ENCODE peak calls at places on chromosomes 13 and 19, in six cellular contexts. H, F, Y, D, L and N are unnamed samples.

GRCh38 chr19:38736036-38736412 is 8.2 kb downstream of the CAPN12 start:
- DNase-seq in L (peak), H (peak), Y (no peak), D (peak), F (no peak), N (no peak)

GRCh38 chr13:21395953-21396352 is 63.1 kb downstream of the ZDHHC20 start:
- DNase-seq in L (no peak), Y (peak), H (no peak), D (no peak), F (no peak), N (no peak)

GRCh38 chr13:83168575-83168974 is 713.7 kb downstream of the SLITRK1 start:
- DNase-seq in F (no peak), Y (no peak), D (no peak), L (no peak), H (no peak), N (peak)

GRCh38 chr13:40895715-40896184 is 106.3 kb downstream of the SLC25A15 start:
- DNase-seq in L (peak), Y (no peak), F (no peak), D (no peak), H (peak), N (no peak)

GRCh38 chr13:77118134-77118533 is 91.2 kb upstream of the FBXL3 start:
- DNase-seq in F (no peak), D (no peak), L (no peak), H (no peak), Y (no peak), N (no peak)

GRCh38 chr13:105957769-105958438 is 577.6 kb downstream of the EFNB2 start:
- DNase-seq in L (no peak), H (no peak), F (no peak), D (no peak), Y (no peak), N (no peak)

GRCh38 chr13:95296326-95296939 is 4.8 kb downstream of the ABCC4 start:
- DNase-seq in H (peak), D (peak), L (peak), Y (no peak), F (no peak), N (no peak)

GRCh38 chr19:35240322-35240721 is 8.5 kb upstream of the LSR start:
- DNase-seq in H (no peak), D (no peak), Y (no peak), L (peak), F (no peak), N (no peak)

GRCh38 chr13:94312511-94313191 is 166.8 kb downstream of the DCT start:
- DNase-seq in H (no peak), L (no peak), Y (no peak), D (peak), F (no peak), N (no peak)

GRCh38 chr13:79853258-79853657 is 372.3 kb downstream of the NDFIP2 start:
- DNase-seq in Y (no peak), D (no peak), L (no peak), F (no peak), H (no peak), N (no peak)

GRCh38 chr19:31890230-31890629 is 455.2 kb upstream of the ZNF507 start:
- DNase-seq in Y (no peak), F (no peak), D (peak), H (no peak), L (no peak), N (no peak)

GRCh38 chr13:48975101-48975925 is at the start of gene FNDC3A:
- DNase-seq in F (peak), L (peak), H (peak), Y (peak), D (peak), N (peak)

GRCh38 chr13:113915786-113916329 is 52.0 kb upstream of the GAS6 start:
- DNase-seq in F (no peak), H (no peak), D (no peak), L (peak), Y (no peak), N (no peak)

GRCh38 chr19:47145639-47146486 is 15.2 kb downstream of the SAE1 start:
- DNase-seq in F (no peak), D (no peak), H (no peak), Y (no peak), L (no peak), N (no peak)

GRCh38 chr19:2438178-2438577 is 10.8 kb upstream of the TIMM13 start:
- DNase-seq in Y (no peak), F (no peak), H (no peak), L (no peak), D (no peak), N (no peak)

GRCh38 chr19:18865106-18865972 is 30.6 kb downstream of the CERS1 start:
- DNase-seq in L (peak), D (no peak), Y (no peak), F (no peak), H (no peak), N (no peak)

GRCh38 chr19:5016781-5017180 is 47.9 kb downstream of the KDM4B start:
- DNase-seq in D (no peak), H (no peak), F (no peak), Y (no peak), L (no peak), N (no peak)

GRCh38 chr19:35288843-35289355 is 3.1 kb upstream of the MAG start:
- DNase-seq in H (no peak), F (no peak), Y (no peak), L (no peak), D (no peak), N (no peak)

GRCh38 chr19:12880551-12881171 is 588 bp downstream of the DNASE2 start:
- DNase-seq in H (peak), D (peak), Y (peak), L (peak), F (no peak), N (no peak)

GRCh38 chr19:53308339-53308811 is 25.2 kb upstream of the ZNF845 start:
- DNase-seq in F (no peak), H (no peak), L (no peak), Y (peak), D (peak), N (no peak)

GRCh38 chr19:42024622-42025111 is 30.6 kb upstream of the ATP1A3 start:
- DNase-seq in H (no peak), Y (no peak), D (no peak), L (no peak), F (peak), N (peak)

GRCh38 chr13:44231786-44232516 is 141.7 kb upstream of the SERP2 start:
- DNase-seq in Y (no peak), F (peak), D (no peak), H (peak), L (peak), N (peak)

GRCh38 chr19:16373079-16373478 is 48.5 kb downstream of the KLF2 start:
- DNase-seq in F (no peak), Y (no peak), H (no peak), D (no peak), L (no peak), N (no peak)

GRCh38 chr19:57004418-57004817 is 115.4 kb upstream of the USP29 start:
- DNase-seq in F (no peak), D (no peak), L (no peak), H (no peak), Y (no peak), N (no peak)

GRCh38 chr19:52651956-52652355 is 13.8 kb upstream of the ZNF83 start:
- DNase-seq in H (no peak), F (no peak), Y (no peak), D (no peak), L (no peak), N (no peak)

GRCh38 chr13:20728579-20729300 is 25.2 kb downstream of the IL17D start:
- DNase-seq in F (no peak), H (peak), Y (no peak), D (no peak), L (no peak), N (no peak)

GRCh38 chr19:41318696-41319499 is 8.9 kb downstream of the CCDC97 start:
- DNase-seq in F (no peak), H (no peak), D (no peak), Y (no peak), L (no peak), N (no peak)

GRCh38 chr13:80312012-80312704 is 28.8 kb downstream of the SPRY2 start:
- DNase-seq in Y (no peak), H (no peak), D (no peak), F (no peak), L (no peak), N (no peak)

GRCh38 chr13:27076411-27076810 is 95.2 kb downstream of the USP12 start:
- DNase-seq in L (no peak), F (no peak), Y (no peak), H (no peak), D (no peak), N (no peak)

GRCh38 chr13:65606622-65607021 is 1623.5 kb downstream of the PCDH9 start:
- DNase-seq in F (peak), Y (no peak), H (peak), D (no peak), L (no peak), N (no peak)

GRCh38 chr13:26956532-26957142 is 196.1 kb upstream of the GPR12 start:
- DNase-seq in H (no peak), L (peak), Y (peak), F (no peak), D (no peak), N (no peak)

GRCh38 chr13:74867460-74867859 is 614.5 kb downstream of the TBC1D4 start:
- DNase-seq in L (no peak), H (peak), Y (no peak), D (no peak), F (no peak), N (no peak)

GRCh38 chr13:113653264-113654174 is 4.5 kb downstream of the ATP4B start:
- DNase-seq in H (peak), L (no peak), Y (no peak), D (no peak), F (no peak), N (no peak)

GRCh38 chr13:54301085-54301484 is 1272.5 kb downstream of the OLFM4 start:
- DNase-seq in F (no peak), D (peak), Y (no peak), H (no peak), L (no peak), N (no peak)

GRCh38 chr19:54429545-54430227 is 14.4 kb downstream of the TTYH1 start:
- DNase-seq in F (no peak), H (no peak), Y (no peak), D (peak), L (no peak), N (no peak)

GRCh38 chr19:51546650-51547396 is 15.4 kb upstream of the SIGLEC6 start:
- DNase-seq in Y (no peak), D (no peak), H (peak), L (no peak), F (no peak), N (no peak)

GRCh38 chr19:6467384-6467783 is 3.3 kb downstream of the CRB3 start:
- DNase-seq in D (no peak), F (no peak), Y (no peak), L (no peak), H (no peak), N (no peak)

GRCh38 chr13:20489185-20489820 is 36.4 kb downstream of the CRYL1 start:
- DNase-seq in H (peak), D (no peak), Y (no peak), F (no peak), L (no peak), N (no peak)

GRCh38 chr19:2603320-2603719 is 99.2 kb downstream of the GNG7 start:
- DNase-seq in H (no peak), F (no peak), Y (no peak), L (no peak), D (peak), N (peak)

GRCh38 chr19:3707868-3708206 is 347 bp upstream of the TJP3 start:
- DNase-seq in L (no peak), F (no peak), D (no peak), H (no peak), Y (no peak), N (no peak)

GRCh38 chr19:3710265-3710812 is 2.2 kb downstream of the TJP3 start:
- DNase-seq in L (peak), H (peak), D (no peak), F (no peak), Y (no peak), N (no peak)

GRCh38 chr19:3712663-3713531 is 4.7 kb downstream of the TJP3 start:
- DNase-seq in D (no peak), Y (no peak), L (peak), F (no peak), H (peak), N (no peak)

GRCh38 chr19:3708207-3708931 is at the start of gene TJP3:
- DNase-seq in D (no peak), Y (no peak), F (no peak), H (peak), L (peak), N (no peak)
- TF ChIP-seq CTCF in D (no peak), Y (no peak), F (no peak), H (peak), L (no peak), N (no peak)

GRCh38 chr13:96792736-96793444 is 201.4 kb downstream of the OXGR1 start:
- DNase-seq in Y (no peak), H (no peak), D (no peak), L (no peak), F (no peak), N (no peak)

GRCh38 chr13:96792188-96792587 is 202.1 kb downstream of the OXGR1 start:
- DNase-seq in Y (no peak), H (no peak), L (no peak), F (no peak), D (no peak), N (no peak)

DNA sequence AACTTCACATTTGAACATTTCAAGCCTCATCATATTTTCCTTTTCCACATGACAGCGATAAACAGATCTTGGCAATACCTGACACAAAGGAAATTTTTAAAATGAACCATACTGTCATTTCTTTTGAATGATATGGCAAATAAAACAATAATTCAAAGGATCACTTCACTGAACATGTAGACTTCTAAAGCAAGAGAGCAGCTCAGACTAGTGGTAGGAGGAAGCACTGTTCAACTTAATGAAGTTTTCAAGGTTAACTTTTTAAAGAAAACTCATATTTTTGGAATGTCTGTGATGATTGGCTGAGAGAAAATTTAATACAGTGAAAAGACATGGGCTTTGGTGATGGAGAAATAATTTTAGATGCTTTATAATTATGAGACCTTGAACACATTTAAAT is 198.0 kb downstream of the OXGR1 start:
- DNase-seq in D (no peak), Y (no peak), F (no peak), L (no peak), H (peak), N (no peak)
- TF ChIP-seq CTCF in D (peak), Y (no peak), F (no peak), L (no peak), H (peak), N (no peak)

DNA sequence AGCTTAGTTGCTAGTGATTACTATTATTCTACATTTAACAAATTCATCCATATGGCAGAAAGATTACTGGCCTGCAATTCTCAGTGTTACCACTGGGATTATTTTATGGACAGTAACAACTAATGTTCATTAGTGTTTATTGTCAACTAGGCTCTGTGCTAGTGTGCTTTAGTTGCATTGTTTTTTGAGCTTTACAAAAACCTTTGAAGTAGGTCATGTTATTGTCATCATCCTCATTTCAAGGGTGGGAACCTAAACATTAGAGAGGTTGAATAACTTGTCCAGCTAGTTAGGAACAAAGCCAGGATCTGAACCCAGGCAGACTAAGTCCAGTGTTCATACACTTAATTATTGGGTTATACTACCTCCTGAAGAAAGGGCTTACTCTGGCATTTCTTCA is 27.8 kb upstream of the TDRD3 start:
- DNase-seq in F (no peak), D (no peak), Y (no peak), H (peak), L (no peak), N (no peak)
- TF ChIP-seq CTCF in F (peak), D (peak), Y (peak), H (peak), L (peak), N (no peak)

GRCh38 chr13:110274687-110275086 is 32.3 kb downstream of the COL4A1 start:
- DNase-seq in D (peak), F (no peak), Y (no peak), H (peak), L (no peak), N (no peak)
- TF ChIP-seq CTCF in D (peak), F (peak), Y (no peak), H (peak), L (no peak), N (peak)

DNA sequence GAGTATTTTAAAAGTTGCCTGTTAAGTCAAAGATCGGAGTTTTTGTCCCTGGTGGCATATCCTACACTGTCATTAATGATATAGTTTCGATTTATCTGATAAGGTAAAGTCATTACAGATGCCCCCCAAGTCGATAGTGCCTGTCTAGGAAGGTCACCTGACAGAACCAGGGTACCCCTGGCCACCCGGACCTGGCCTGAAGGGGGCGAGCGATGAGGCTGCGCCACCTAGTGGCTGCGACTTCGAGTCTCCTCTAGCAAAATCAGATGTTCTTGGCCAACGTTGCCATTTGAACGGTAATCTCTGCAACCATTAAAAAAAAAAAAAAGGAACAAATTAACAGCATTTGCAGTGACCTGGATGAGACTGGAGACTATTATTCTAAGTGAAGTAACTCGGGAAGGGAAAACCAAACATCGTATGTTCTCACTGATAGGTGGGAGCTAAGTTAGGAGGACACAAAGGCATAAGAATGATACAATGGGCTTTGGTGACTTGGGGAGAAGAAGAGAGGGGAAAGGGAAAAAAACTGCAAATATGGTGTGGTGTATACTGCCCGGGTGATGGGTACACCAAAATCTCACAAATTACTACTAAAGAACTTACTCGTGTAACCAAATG is 565.1 kb downstream of the LIG4 start:
- DNase-seq in D (peak), F (no peak), L (peak), H (peak), Y (peak), N (peak)
- TF ChIP-seq CTCF in D (peak), F (peak), L (peak), H (peak), Y (peak), N (peak)

GRCh38 chr13:81927347-81927746 is 1586.4 kb upstream of the SPRY2 start:
- DNase-seq in Y (no peak), H (peak), F (no peak), D (peak), L (no peak), N (no peak)
- TF ChIP-seq CTCF in Y (peak), H (peak), F (no peak), D (peak), L (no peak), N (no peak)

DNA sequence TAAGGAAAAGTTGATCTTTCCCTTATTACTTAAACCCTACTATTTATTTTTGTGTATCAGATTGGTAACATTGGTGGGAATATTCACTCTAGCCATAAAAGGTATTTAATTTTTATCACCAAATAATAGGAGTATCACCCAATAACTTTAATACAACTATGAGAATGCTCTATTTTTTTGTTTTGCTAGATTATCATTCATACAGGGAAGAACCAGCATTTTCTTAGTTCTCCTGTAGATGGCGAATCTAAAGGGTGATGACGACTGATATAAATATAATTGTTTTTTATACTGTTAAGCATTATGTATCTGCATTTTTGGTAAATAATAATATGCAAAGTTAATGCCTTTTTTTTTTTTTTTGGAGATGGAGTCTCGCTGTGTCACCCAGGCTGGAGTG is 7.9 kb upstream of the FRY start:
- DNase-seq in Y (no peak), F (no peak), D (no peak), L (no peak), H (peak), N (no peak)
- TF ChIP-seq CTCF in Y (peak), F (peak), D (no peak), L (no peak), H (peak), N (peak)

GRCh38 chr19:43784981-43785808 is 4.4 kb upstream of the KCNN4 start:
- DNase-seq in Y (peak), D (peak), F (peak), L (peak), H (peak), N (peak)
- TF ChIP-seq CTCF in Y (peak), D (peak), F (peak), L (peak), H (peak), N (no peak)

GRCh38 chr13:108915095-108915633 is 285.8 kb downstream of the MYO16 start:
- DNase-seq in D (no peak), L (no peak), F (peak), Y (no peak), H (peak), N (no peak)
- TF ChIP-seq CTCF in D (peak), L (peak), F (peak), Y (peak), H (peak), N (peak)